ENCODE peak calls at places on chromosomes 16 and 17, in nine cellular contexts. O, P, T, G, X, N, B, D and Q are unnamed samples.

GRCh38 chr17:81520021-81520894 is 7.7 kb upstream of the ACTG1 start:
- DNase-seq in O (no peak), P (no peak), T (no peak), G (no peak), X (no peak), N (no peak), B (no peak), D (no peak), Q (peak; percentile 29)

GRCh38 chr16:81703177-81704155 is 75.6 kb upstream of the PLCG2 start:
- DNase-seq in O (peak; percentile 89), P (no peak), T (no peak), G (no peak), X (no peak), N (no peak), B (peak; percentile 89), D (no peak), Q (no peak)

GRCh38 chr16:81583893-81584705 is 139.5 kb downstream of the CMIP start:
- DNase-seq in O (peak; percentile 81), P (no peak), T (no peak), G (no peak), X (no peak), N (no peak), B (peak; percentile 78), D (no peak), Q (no peak)

GRCh38 chr17:64058547-64059115 is 38.2 kb upstream of the ICAM2 start:
- DNase-seq in O (peak; percentile 7), P (no peak), T (no peak), G (no peak), X (no peak), N (no peak), B (no peak), D (no peak), Q (peak; percentile 88)

GRCh38 chr16:66899310-66899944 is 19.1 kb downstream of the PDP2 start:
- DNase-seq in O (peak; percentile 64), P (no peak), T (no peak), G (no peak), X (no peak), N (no peak), B (peak; percentile 32), D (no peak), Q (no peak)

GRCh38 chr16:4936991-4937781 is at the start of gene PPL:
- DNase-seq in O (no peak), P (peak; percentile 91), T (no peak), G (no peak), X (no peak), N (no peak), B (no peak), D (no peak), Q (peak; percentile 96)

GRCh38 chr16:31874354-31875111 is 926 bp downstream of the ZNF267 start:
- DNase-seq in O (peak; percentile 62), P (peak; percentile 60), T (no peak), G (no peak), X (no peak), N (no peak), B (peak; percentile 72), D (peak; percentile 44), Q (peak; percentile 58)

GRCh38 chr16:9091867-9092281 is 430 bp downstream of the HAPSTR1 start:
- DNase-seq in O (peak; percentile 35), P (peak; percentile 52), T (no peak), G (no peak), X (peak; percentile 43), N (no peak), B (peak; percentile 40), D (peak; percentile 30), Q (peak; percentile 44)

GRCh38 chr17:56317351-56318208 is 164.3 kb downstream of the ANKFN1 start:
- DNase-seq in O (peak; percentile 41), P (no peak), T (no peak), G (no peak), X (no peak), N (no peak), B (no peak), D (no peak), Q (no peak)

GRCh38 chr16:57865746-57866528 is 63.6 kb upstream of the KIFC3 start:
- DNase-seq in O (no peak), P (no peak), T (no peak), G (no peak), X (no peak), N (no peak), B (peak; percentile 40), D (no peak), Q (no peak)

GRCh38 chr16:75471723-75472634 is 7.5 kb upstream of the TMEM170A start:
- DNase-seq in O (peak; percentile 69), P (peak; percentile 78), T (peak; percentile 56), G (no peak), X (peak; percentile 50), N (no peak), B (peak; percentile 78), D (no peak), Q (peak; percentile 72)

GRCh38 chr17:74180336-74180735 is 23.1 kb upstream of the RPL38 start:
- DNase-seq in O (no peak), P (no peak), T (no peak), G (no peak), X (no peak), N (no peak), B (no peak), D (no peak), Q (no peak)

GRCh38 chr16:13223666-13224065 is 322.3 kb downstream of the SHISA9 start:
- DNase-seq in O (no peak), P (no peak), T (no peak), G (no peak), X (no peak), N (no peak), B (no peak), D (no peak), Q (no peak)

GRCh38 chr17:1759529-1759928 is 2.3 kb upstream of the SERPINF1 start:
- DNase-seq in O (no peak), P (no peak), T (no peak), G (no peak), X (no peak), N (no peak), B (no peak), D (no peak), Q (no peak)

GRCh38 chr17:1455291-1455747 is 713 bp downstream of the CRK start:
- DNase-seq in O (peak; percentile 86), P (peak; percentile 60), T (no peak), G (no peak), X (peak; percentile 25), N (no peak), B (peak; percentile 87), D (peak; percentile 19), Q (peak; percentile 74)

GRCh38 chr17:56482229-56482628 is 111.3 kb upstream of the NOG start:
- DNase-seq in O (no peak), P (no peak), T (no peak), G (no peak), X (no peak), N (no peak), B (no peak), D (no peak), Q (no peak)

GRCh38 chr16:89000207-89000959 is 23.4 kb upstream of the CBFA2T3 start:
- DNase-seq in O (no peak), P (no peak), T (no peak), G (no peak), X (no peak), N (no peak), B (no peak), D (no peak), Q (no peak)

GRCh38 chr16:22787456-22788189 is 26.3 kb upstream of the HS3ST2 start:
- DNase-seq in O (peak; percentile 95), P (no peak), T (no peak), G (no peak), X (no peak), N (no peak), B (peak; percentile 58), D (no peak), Q (no peak)

GRCh38 chr16:52069866-52070265 is 477.1 kb downstream of the TOX3 start:
- DNase-seq in O (peak; percentile 1), P (no peak), T (no peak), G (no peak), X (no peak), N (no peak), B (peak; percentile 17), D (no peak), Q (no peak)

GRCh38 chr17:44345497-44346026 is 460 bp downstream of the GRN start:
- DNase-seq in O (peak; percentile 69), P (peak; percentile 56), T (peak; percentile 69), G (no peak), X (peak; percentile 61), N (peak; percentile 42), B (peak; percentile 86), D (peak; percentile 34), Q (peak; percentile 45)

GRCh38 chr17:19648475-19649406 is at the start of gene ALDH3A2:
- DNase-seq in O (peak; percentile 93), P (peak; percentile 98), T (peak; percentile 94), G (peak; percentile 78), X (peak; percentile 98), N (peak; percentile 82), B (peak; percentile 95), D (peak; percentile 91), Q (peak; percentile 97)

GRCh38 chr17:42518046-42518754 is 17.8 kb upstream of the NAGLU start:
- DNase-seq in O (peak; percentile 99), P (no peak), T (no peak), G (no peak), X (no peak), N (peak; percentile 61), B (peak; percentile 98), D (no peak), Q (peak; percentile 53)

GRCh38 chr17:68768804-68769203 is 167.6 kb upstream of the FAM20A start:
- DNase-seq in O (no peak), P (no peak), T (no peak), G (no peak), X (no peak), N (no peak), B (no peak), D (no peak), Q (no peak)

GRCh38 chr17:7114875-7115614 is 423 bp upstream of the ASGR2 start:
- DNase-seq in O (no peak), P (no peak), T (no peak), G (no peak), X (no peak), N (no peak), B (no peak), D (no peak), Q (no peak)

GRCh38 chr17:57697197-57697596 is 47.9 kb downstream of the CCDC182 start:
- DNase-seq in O (no peak), P (no peak), T (no peak), G (no peak), X (no peak), N (no peak), B (no peak), D (no peak), Q (no peak)

GRCh38 chr17:82200135-82200534 is 12.5 kb downstream of the CCDC57 start:
- DNase-seq in O (no peak), P (no peak), T (no peak), G (no peak), X (no peak), N (no peak), B (no peak), D (no peak), Q (no peak)

GRCh38 chr17:40915721-40916256 is 21.7 kb downstream of the KRT23 start:
- DNase-seq in O (peak; percentile 84), P (peak; percentile 58), T (no peak), G (no peak), X (no peak), N (no peak), B (peak; percentile 64), D (no peak), Q (no peak)

GRCh38 chr16:89584768-89585549 is 9.4 kb downstream of the CPNE7 start:
- DNase-seq in O (no peak), P (no peak), T (no peak), G (no peak), X (no peak), N (no peak), B (no peak), D (no peak), Q (no peak)

GRCh38 chr16:3095869-3096268 is 3.2 kb downstream of the ZSCAN10 start:
- DNase-seq in O (no peak), P (peak; percentile 93), T (peak; percentile 71), G (no peak), X (no peak), N (no peak), B (peak; percentile 38), D (peak; percentile 37), Q (no peak)

GRCh38 chr16:31395647-31396046 is 2.5 kb downstream of the ITGAD start:
- DNase-seq in O (no peak), P (no peak), T (no peak), G (no peak), X (no peak), N (no peak), B (no peak), D (no peak), Q (no peak)

GRCh38 chr17:28193241-28193640 is 125.8 kb upstream of the TMEM97 start:
- DNase-seq in O (no peak), P (no peak), T (no peak), G (no peak), X (peak; percentile 4), N (no peak), B (no peak), D (no peak), Q (no peak)